ENCODE peak calls at places on chromosomes 11 and 22, in seven cellular contexts. L, F, I, Q, T, N and J are unnamed samples.

GRCh38 chr22:21754523-21755128 is 19.0 kb upstream of the YPEL1 start:
- DNase-seq in L (no peak), F (no peak), I (no peak), Q (no peak), T (no peak), N (no peak), J (no peak)

GRCh38 chr11:40037005-40037404 is 1422.4 kb downstream of the LRRC4C start:
- DNase-seq in L (no peak), F (no peak), I (no peak), Q (no peak), T (no peak), N (no peak), J (no peak)

GRCh38 chr11:134266841-134267251 is 9.3 kb upstream of the GLB1L3 start:
- DNase-seq in L (no peak), F (peak; percentile 99), I (peak; percentile 93), Q (no peak), T (no peak), N (no peak), J (no peak)

GRCh38 chr11:129141748-129142475 is 50.2 kb downstream of the ARHGAP32 start:
- DNase-seq in L (no peak), F (no peak), I (no peak), Q (no peak), T (no peak), N (no peak), J (no peak)

GRCh38 chr11:26948881-26949280 is 45.0 kb upstream of the FIBIN start:
- DNase-seq in L (no peak), F (no peak), I (no peak), Q (no peak), T (no peak), N (no peak), J (no peak)

GRCh38 chr22:33829549-33830280 is 90.6 kb downstream of the LARGE1 start:
- DNase-seq in L (no peak), F (no peak), I (no peak), Q (no peak), T (no peak), N (no peak), J (no peak)

GRCh38 chr22:21642584-21643448 is 714 bp downstream of the SDF2L1 start:
- DNase-seq in L (peak; percentile 36), F (peak; percentile 37), I (no peak), Q (peak; percentile 44), T (peak; percentile 59), N (no peak), J (peak; percentile 74)

GRCh38 chr11:64994318-64994717 is 2.5 kb downstream of the BATF2 start:
- DNase-seq in L (no peak), F (no peak), I (no peak), Q (no peak), T (no peak), N (no peak), J (no peak)

GRCh38 chr22:26621663-26622062 is at the start of gene CRYBA4:
- DNase-seq in L (no peak), F (no peak), I (no peak), Q (no peak), T (no peak), N (no peak), J (no peak)

GRCh38 chr11:47348859-47349258 is 3.6 kb downstream of the MYBPC3 start:
- DNase-seq in L (peak; percentile 11), F (peak; percentile 41), I (no peak), Q (no peak), T (peak; percentile 39), N (no peak), J (no peak)

GRCh38 chr22:41910050-41910598 is 4.8 kb downstream of the SHISA8 start:
- DNase-seq in L (no peak), F (no peak), I (no peak), Q (no peak), T (no peak), N (no peak), J (no peak)

GRCh38 chr11:73244589-73245240 is 26.6 kb downstream of the P2RY2 start:
- DNase-seq in L (no peak), F (no peak), I (no peak), Q (no peak), T (no peak), N (no peak), J (no peak)

GRCh38 chr11:77515063-77515462 is 41.2 kb upstream of the PAK1 start:
- DNase-seq in L (no peak), F (no peak), I (no peak), Q (no peak), T (no peak), N (no peak), J (no peak)

GRCh38 chr22:19766506-19767426 is 6.2 kb downstream of the TBX1 start:
- DNase-seq in L (no peak), F (no peak), I (no peak), Q (peak; percentile 19), T (no peak), N (no peak), J (no peak)

GRCh38 chr22:32407332-32407731 is 4.7 kb downstream of the RTCB start:
- DNase-seq in L (no peak), F (no peak), I (no peak), Q (no peak), T (no peak), N (no peak), J (no peak)

GRCh38 chr11:3000032-3000961 is 8.2 kb upstream of the NAP1L4 start:
- DNase-seq in L (peak; percentile 89), F (no peak), I (no peak), Q (no peak), T (no peak), N (no peak), J (no peak)

GRCh38 chr11:113026778-113027177 is 65.6 kb downstream of the NCAM1 start:
- DNase-seq in L (no peak), F (no peak), I (no peak), Q (no peak), T (no peak), N (no peak), J (no peak)

GRCh38 chr22:43884600-43885318 is 7.1 kb downstream of the PNPLA5 start:
- DNase-seq in L (no peak), F (no peak), I (no peak), Q (peak; percentile 17), T (peak; percentile 75), N (no peak), J (no peak)

GRCh38 chr11:21415566-21415965 is 746.2 kb downstream of the NELL1 start:
- DNase-seq in L (no peak), F (no peak), I (no peak), Q (no peak), T (no peak), N (no peak), J (no peak)

GRCh38 chr11:94417386-94417987 is 16.3 kb upstream of the GPR83 start:
- DNase-seq in L (no peak), F (no peak), I (peak; percentile 11), Q (no peak), T (no peak), N (no peak), J (peak; percentile 6)

GRCh38 chr11:575996-576756 is at the start of gene PHRF1:
- DNase-seq in L (peak; percentile 89), F (peak; percentile 67), I (peak; percentile 79), Q (peak; percentile 95), T (peak; percentile 90), N (peak; percentile 81), J (peak; percentile 92)

GRCh38 chr11:81569999-81570398 is 1163.7 kb downstream of the FAM181B start:
- DNase-seq in L (no peak), F (no peak), I (no peak), Q (no peak), T (no peak), N (no peak), J (no peak)

GRCh38 chr11:69058501-69059270 is 10.0 kb downstream of the TPCN2 start:
- DNase-seq in L (no peak), F (no peak), I (no peak), Q (no peak), T (no peak), N (no peak), J (no peak)